ENCODE peak calls at places on chromosomes 4 and X, in four cellular contexts. V is GM12878, A is K562, J is HepG2. C is an unnamed sample.

GRCh38 chr4:144658908-144659307 is 13.0 kb downstream of the HHIP start:
- DNase-seq in V (no peak), J (no peak), A (no peak), C (no peak)

GRCh38 chrX:73962948-73963347 is 341.0 kb upstream of the ZCCHC13 start:
- DNase-seq in A (no peak), V (no peak), J (no peak), C (no peak)

GRCh38 chr4:70818921-70819320 is 20.8 kb downstream of the GRSF1 start:
- DNase-seq in A (no peak), V (no peak), J (no peak), C (no peak)

GRCh38 chrX:147803948-147804347 is 107.8 kb upstream of the FMR1 start:
- DNase-seq in V (no peak), A (peak), J (peak), C (no peak)

GRCh38 chr4:113278324-113278934 is 229.0 kb downstream of the ANK2 start:
- DNase-seq in A (peak), J (peak), V (peak), C (peak)

GRCh38 chr4:86741841-86742240 is 107.3 kb downstream of the SLC10A6 start:
- DNase-seq in J (no peak), V (no peak), A (no peak), C (no peak)

GRCh38 chr4:12545845-12546244 is 938.3 kb downstream of the RAB28 start:
- DNase-seq in V (no peak), A (no peak), J (no peak), C (no peak)

GRCh38 chr4:82785248-82786003 is 13.2 kb downstream of the SCD5 start:
- DNase-seq in J (peak), V (no peak), A (no peak), C (no peak)

GRCh38 chrX:15881498-15881897 is 26.9 kb upstream of the AP1S2 start:
- DNase-seq in V (no peak), A (no peak), J (no peak), C (no peak)

GRCh38 chr4:85759392-85759791 is 284.4 kb downstream of the ARHGAP24 start:
- DNase-seq in A (no peak), V (no peak), J (no peak), C (no peak)

GRCh38 chrX:100647739-100648138 is 3.7 kb downstream of the SRPX2 start:
- DNase-seq in V (no peak), A (no peak), J (peak), C (no peak)

GRCh38 chr4:8495803-8496202 is 55.2 kb downstream of the TRMT44 start:
- DNase-seq in J (no peak), V (no peak), A (peak), C (no peak)

GRCh38 chr4:140935259-140935658 is 179.1 kb upstream of the TBC1D9 start:
- DNase-seq in V (no peak), J (no peak), A (no peak), C (no peak)

GRCh38 chr4:15690020-15690809 is 8.6 kb downstream of the FAM200B start:
- DNase-seq in A (no peak), V (no peak), J (peak), C (no peak)

GRCh38 chr4:188332265-188332664 is 193.0 kb downstream of the TRIML1 start:
- DNase-seq in V (no peak), A (no peak), J (no peak), C (no peak)

GRCh38 chrX:13661735-13662536 is 9.0 kb downstream of the TCEANC start:
- DNase-seq in J (no peak), V (no peak), A (no peak), C (no peak)

GRCh38 chrX:28498658-28499057 is 88.6 kb upstream of the IL1RAPL1 start:
- DNase-seq in A (no peak), J (no peak), V (no peak), C (no peak)

GRCh38 chr4:113760094-113760851 is 1.3 kb downstream of the CAMK2D start:
- DNase-seq in J (no peak), A (no peak), V (no peak), C (no peak)

GRCh38 chr4:3135155-3136011 is 60.9 kb downstream of the HTT start:
- DNase-seq in J (peak), V (no peak), A (no peak), C (no peak)

GRCh38 chr4:155371432-155372043 is 5.2 kb downstream of the MAP9 start:
- DNase-seq in J (no peak), V (no peak), A (no peak), C (no peak)

GRCh38 chrX:47587091-47587891 is 5.1 kb downstream of the TIMP1 start:
- DNase-seq in V (no peak), A (no peak), J (no peak), C (no peak)

GRCh38 chrX:140164383-140164782 is 199.1 kb upstream of the CXorf66 start:
- DNase-seq in V (no peak), A (no peak), J (no peak), C (no peak)

GRCh38 chrX:124605518-124605917 is 259.2 kb downstream of the SH2D1A start:
- DNase-seq in J (no peak), A (no peak), V (no peak), C (no peak)

GRCh38 chr4:76279462-76279861 is 27.1 kb upstream of the STBD1 start:
- DNase-seq in J (no peak), A (no peak), V (no peak), C (no peak)

GRCh38 chrX:152138388-152138784 is at the start of gene MAGEA10:
- DNase-seq in V (no peak), A (no peak), J (no peak), C (no peak)

GRCh38 chr4:126405369-126405982 is 1090.7 kb downstream of the FAT4 start:
- DNase-seq in J (peak), A (no peak), V (no peak), C (no peak)

GRCh38 chr4:8742546-8742945 is 129.1 kb downstream of the HMX1 start:
- DNase-seq in V (no peak), A (no peak), J (no peak), C (no peak)

GRCh38 chr4:147831452-147832192 is 99.7 kb downstream of the ARHGAP10 start:
- DNase-seq in J (no peak), A (no peak), V (no peak), C (no peak)

GRCh38 chr4:86358176-86358701 is 1.6 kb downstream of the MAPK10 start:
- DNase-seq in V (no peak), J (no peak), A (no peak), C (no peak)

GRCh38 chrX:115531818-115532403 is 29.1 kb upstream of the PLS3 start:
- DNase-seq in J (no peak), V (no peak), A (no peak), C (no peak)

GRCh38 chr4:98851806-98852205 is 77.1 kb downstream of the EIF4E start:
- DNase-seq in A (no peak), V (no peak), J (no peak), C (no peak)

GRCh38 chrX:69060631-69061408 is 104.4 kb downstream of the PJA1 start:
- DNase-seq in J (peak), A (no peak), V (no peak), C (peak)

GRCh38 chr4:28469886-28470285 is 1609.2 kb downstream of the STIM2 start:
- DNase-seq in V (no peak), A (no peak), J (no peak), C (no peak)

GRCh38 chrX:139936259-139936658 is 3.4 kb upstream of the ATP11C start:
- DNase-seq in J (no peak), A (no peak), V (no peak), C (no peak)

GRCh38 chr4:34572026-34572425 is 1672.3 kb downstream of the ARAP2 start:
- DNase-seq in A (no peak), J (no peak), V (no peak), C (no peak)

GRCh38 chrX:111445485-111445884 is 33.5 kb upstream of the DCX start:
- DNase-seq in V (no peak), J (peak), A (peak), C (no peak)

GRCh38 chrX:135481696-135482179 is 38.7 kb upstream of the INTS6L start:
- DNase-seq in V (no peak), A (no peak), J (no peak), C (no peak)

GRCh38 chr4:184475096-184475461 is 729 bp upstream of the IRF2 start:
- DNase-seq in J (no peak), V (no peak), A (peak), C (peak)

GRCh38 chr4:183807420-183808101 is 97.5 kb upstream of the STOX2 start:
- DNase-seq in V (no peak), A (no peak), J (no peak), C (no peak)

GRCh38 chr4:23920716-23921446 is 31.0 kb upstream of the PPARGC1A start:
- DNase-seq in J (no peak), A (no peak), V (no peak), C (no peak)

DNA sequence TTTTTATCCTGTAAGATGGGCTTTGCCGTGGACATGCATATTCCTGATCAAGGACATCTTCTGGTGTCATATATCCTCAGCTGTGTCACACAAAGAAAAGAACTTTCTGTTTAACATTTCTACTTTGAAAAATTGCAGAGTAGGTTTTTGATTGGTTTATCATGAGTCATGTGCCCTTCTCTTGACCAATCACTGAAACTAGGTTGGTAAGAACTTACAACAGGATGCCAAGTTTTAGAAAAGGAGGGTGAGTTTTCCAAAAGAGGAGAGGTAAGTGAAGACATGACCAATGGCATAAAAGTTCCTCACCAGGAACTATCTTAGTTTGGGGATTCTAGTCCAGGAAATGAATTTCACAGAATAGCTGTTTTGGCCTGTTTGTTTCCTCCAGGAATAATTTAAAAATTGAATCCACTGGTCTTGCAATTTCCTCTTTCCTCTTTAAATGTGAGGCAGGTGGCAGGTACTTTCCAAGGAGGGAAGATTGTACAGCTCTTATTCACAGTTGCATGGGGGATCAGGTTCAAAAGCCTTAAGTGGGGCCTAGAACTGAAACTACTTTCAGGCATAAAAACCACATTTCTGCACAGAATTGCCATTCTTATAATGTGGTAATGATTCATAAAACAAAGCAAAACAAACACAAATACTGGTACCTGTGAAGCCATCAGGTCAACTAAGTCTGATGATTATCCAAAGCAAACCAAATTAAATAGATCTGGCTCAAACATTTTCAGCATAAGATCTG is 1114.5 kb upstream of the LCORL start:
- DNase-seq in V (no peak), J (no peak), A (no peak), C (no peak)
- TF ChIP-seq NR2C2 in V (no peak), J (no peak), A (no peak), C (no peak)

GRCh38 chr4:1309261-1310010 is 19.7 kb downstream of the MAEA start:
- DNase-seq in J (peak), V (peak), A (peak), C (peak)
- TF ChIP-seq CREB1 in J (no peak), V (no peak), A (no peak), C (no peak)

GRCh38 chrX:103240155-103240554 is 14.8 kb downstream of the TCEAL8 start:
- DNase-seq in J (no peak), V (no peak), A (no peak), C (no peak)

GRCh38 chrX:103234869-103235268 is 20.0 kb downstream of the BEX4 start:
- DNase-seq in V (no peak), A (no peak), J (no peak), C (no peak)

GRCh38 chrX:103233263-103233662 is 18.4 kb downstream of the BEX4 start:
- DNase-seq in J (no peak), A (peak), V (no peak), C (no peak)

DNA sequence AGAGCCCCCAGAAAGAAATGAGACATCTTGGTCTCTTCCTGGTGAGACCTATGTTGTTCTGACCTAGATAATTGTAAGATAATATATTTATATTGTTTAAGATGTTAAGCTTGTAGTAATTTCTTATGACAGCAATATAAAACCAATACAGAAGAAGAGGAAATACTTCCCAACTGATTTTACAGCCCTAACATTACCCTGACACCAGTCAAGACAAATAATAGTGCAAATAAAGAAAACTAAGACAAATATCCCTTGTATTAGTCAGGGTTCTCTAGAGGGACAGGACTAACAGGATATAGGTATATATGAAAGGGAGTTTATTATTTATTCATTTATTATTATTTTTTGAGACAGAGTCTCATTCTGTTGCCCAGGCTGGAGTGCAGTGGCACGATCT is 18.7 kb downstream of the TCEAL8 start:
- DNase-seq in V (no peak), A (no peak), J (no peak), C (no peak)
- TF ChIP-seq NR2C2 in V (no peak), A (no peak), J (no peak), C (no peak)

GRCh38 chrX:153592091-153592833 is 6.7 kb downstream of the CCNQ start:
- DNase-seq in A (no peak), J (no peak), V (no peak), C (no peak)

GRCh38 chrX:153588782-153589446 is 10.0 kb downstream of the CCNQ start:
- DNase-seq in A (no peak), J (no peak), V (no peak), C (no peak)

GRCh38 chrX:153593811-153594500 is 5.0 kb downstream of the CCNQ start:
- DNase-seq in J (no peak), A (no peak), V (no peak), C (no peak)

GRCh38 chrX:153592966-153593688 is 5.8 kb downstream of the CCNQ start:
- DNase-seq in J (no peak), V (no peak), A (no peak), C (no peak)

GRCh38 chrX:153590961-153591956 is 7.7 kb downstream of the CCNQ start:
- DNase-seq in V (no peak), J (no peak), A (no peak), C (no peak)
- TF ChIP-seq CREB1 in V (no peak), J (no peak), A (no peak), C (no peak)

C was measured in WTC11.